ENCODE peak calls at places on chromosomes 12 and 14, in eight cellular contexts. One of them, this sample, is unnamed.

GRCh38 chr12:111858778-111859177 is 16.8 kb downstream of the MAPKAPK5 start:
- DNase-seq in psoas muscle: no peak
- DNase-seq in stomach: no peak
- DNase-seq in cardiac muscle cell: no peak
- DNase-seq in PC-3: no peak
- DNase-seq in fibroblast of villous mesenchyme: no peak
- DNase-seq in left ventricle myocardium inferior: no peak
- DNase-seq in endodermal cell: no peak
- DNase-seq in this sample: no peak

GRCh38 chr12:11576104-11576503 is 73.4 kb upstream of the ETV6 start:
- DNase-seq in fibroblast of villous mesenchyme: no peak
- DNase-seq in endodermal cell: no peak
- DNase-seq in stomach: no peak
- DNase-seq in PC-3: peak; percentile 51
- DNase-seq in psoas muscle: no peak
- DNase-seq in cardiac muscle cell: no peak
- DNase-seq in left ventricle myocardium inferior: no peak
- DNase-seq in this sample: peak; percentile 50

GRCh38 chr14:63030113-63030512 is 15.1 kb downstream of the KCNH5 start:
- DNase-seq in cardiac muscle cell: no peak
- DNase-seq in stomach: no peak
- DNase-seq in left ventricle myocardium inferior: no peak
- DNase-seq in fibroblast of villous mesenchyme: no peak
- DNase-seq in psoas muscle: no peak
- DNase-seq in endodermal cell: peak; percentile 54
- DNase-seq in PC-3: no peak
- DNase-seq in this sample: no peak

GRCh38 chr14:56874375-56874774 is 64.1 kb upstream of the OTX2 start:
- DNase-seq in stomach: peak; percentile 66
- DNase-seq in fibroblast of villous mesenchyme: no peak
- DNase-seq in left ventricle myocardium inferior: no peak
- DNase-seq in cardiac muscle cell: peak; percentile 48
- DNase-seq in PC-3: peak; percentile 70
- DNase-seq in endodermal cell: peak; percentile 89
- DNase-seq in psoas muscle: no peak
- DNase-seq in this sample: no peak

GRCh38 chr14:72603639-72604038 is 290.3 kb downstream of the DPF3 start:
- DNase-seq in left ventricle myocardium inferior: no peak
- DNase-seq in stomach: no peak
- DNase-seq in cardiac muscle cell: no peak
- DNase-seq in psoas muscle: no peak
- DNase-seq in endodermal cell: no peak
- DNase-seq in fibroblast of villous mesenchyme: peak; percentile 64
- DNase-seq in PC-3: no peak
- DNase-seq in this sample: no peak

GRCh38 chr14:35050652-35051051 is 4.6 kb downstream of the FAM177A1 start:
- DNase-seq in fibroblast of villous mesenchyme: peak; percentile 72
- DNase-seq in psoas muscle: no peak
- DNase-seq in PC-3: peak; percentile 75
- DNase-seq in endodermal cell: no peak
- DNase-seq in cardiac muscle cell: no peak
- DNase-seq in stomach: no peak
- DNase-seq in left ventricle myocardium inferior: no peak
- DNase-seq in this sample: peak; percentile 49

GRCh38 chr12:12999276-12999958 is 648 bp downstream of the HEBP1 start:
- DNase-seq in psoas muscle: no peak
- DNase-seq in fibroblast of villous mesenchyme: peak; percentile 40
- DNase-seq in endodermal cell: no peak
- DNase-seq in stomach: no peak
- DNase-seq in cardiac muscle cell: peak; percentile 44
- DNase-seq in PC-3: peak; percentile 3
- DNase-seq in left ventricle myocardium inferior: no peak
- DNase-seq in this sample: no peak

GRCh38 chr14:101113108-101113612 is 209.6 kb upstream of the RTL1 start:
- DNase-seq in fibroblast of villous mesenchyme: no peak
- DNase-seq in psoas muscle: peak; percentile 39
- DNase-seq in left ventricle myocardium inferior: no peak
- DNase-seq in endodermal cell: peak; percentile 26
- DNase-seq in cardiac muscle cell: no peak
- DNase-seq in PC-3: no peak
- DNase-seq in stomach: peak; percentile 22
- DNase-seq in this sample: no peak

GRCh38 chr12:15590180-15590826 is 198.9 kb downstream of the EPS8 start:
- DNase-seq in PC-3: peak; percentile 74
- DNase-seq in cardiac muscle cell: peak; percentile 68
- DNase-seq in left ventricle myocardium inferior: no peak
- DNase-seq in psoas muscle: peak; percentile 49
- DNase-seq in endodermal cell: peak; percentile 83
- DNase-seq in fibroblast of villous mesenchyme: peak; percentile 82
- DNase-seq in stomach: peak; percentile 53
- DNase-seq in this sample: peak; percentile 75

GRCh38 chr12:59036973-59037807 is 116.9 kb upstream of the LRIG3 start:
- DNase-seq in psoas muscle: no peak
- DNase-seq in left ventricle myocardium inferior: no peak
- DNase-seq in stomach: no peak
- DNase-seq in fibroblast of villous mesenchyme: peak; percentile 94
- DNase-seq in cardiac muscle cell: no peak
- DNase-seq in endodermal cell: no peak
- DNase-seq in PC-3: no peak
- DNase-seq in this sample: peak; percentile 85

GRCh38 chr14:60777856-60778578 is 43.5 kb downstream of the MNAT1 start:
- DNase-seq in endodermal cell: no peak
- DNase-seq in cardiac muscle cell: no peak
- DNase-seq in fibroblast of villous mesenchyme: peak; percentile 55
- DNase-seq in stomach: no peak
- DNase-seq in left ventricle myocardium inferior: no peak
- DNase-seq in psoas muscle: no peak
- DNase-seq in PC-3: peak; percentile 91
- DNase-seq in this sample: peak; percentile 90

GRCh38 chr12:38892976-38893375 is 12.4 kb downstream of the CPNE8 start:
- DNase-seq in left ventricle myocardium inferior: no peak
- DNase-seq in endodermal cell: no peak
- DNase-seq in fibroblast of villous mesenchyme: no peak
- DNase-seq in PC-3: no peak
- DNase-seq in cardiac muscle cell: no peak
- DNase-seq in psoas muscle: no peak
- DNase-seq in stomach: no peak
- DNase-seq in this sample: no peak

GRCh38 chr12:19194963-19195362 is 65.4 kb downstream of the PLEKHA5 start:
- DNase-seq in fibroblast of villous mesenchyme: no peak
- DNase-seq in left ventricle myocardium inferior: no peak
- DNase-seq in endodermal cell: no peak
- DNase-seq in stomach: no peak
- DNase-seq in psoas muscle: no peak
- DNase-seq in cardiac muscle cell: no peak
- DNase-seq in PC-3: no peak
- DNase-seq in this sample: no peak

GRCh38 chr12:7113389-7113871 is 4.4 kb upstream of the C1RL start:
- DNase-seq in stomach: no peak
- DNase-seq in PC-3: peak; percentile 33
- DNase-seq in fibroblast of villous mesenchyme: peak; percentile 53
- DNase-seq in cardiac muscle cell: peak; percentile 40
- DNase-seq in left ventricle myocardium inferior: no peak
- DNase-seq in endodermal cell: peak; percentile 71
- DNase-seq in psoas muscle: no peak
- DNase-seq in this sample: peak; percentile 39

GRCh38 chr12:49274396-49275069 is 9.7 kb downstream of the TUBA1C start:
- DNase-seq in psoas muscle: no peak
- DNase-seq in cardiac muscle cell: no peak
- DNase-seq in left ventricle myocardium inferior: peak; percentile 41
- DNase-seq in fibroblast of villous mesenchyme: no peak
- DNase-seq in endodermal cell: no peak
- DNase-seq in stomach: no peak
- DNase-seq in PC-3: peak; percentile 45
- DNase-seq in this sample: no peak

GRCh38 chr12:121388421-121388981 is 11.4 kb upstream of the RNF34 start:
- DNase-seq in fibroblast of villous mesenchyme: peak; percentile 51
- DNase-seq in psoas muscle: no peak
- DNase-seq in cardiac muscle cell: no peak
- DNase-seq in stomach: no peak
- DNase-seq in PC-3: peak; percentile 79
- DNase-seq in endodermal cell: no peak
- DNase-seq in left ventricle myocardium inferior: no peak
- DNase-seq in this sample: peak; percentile 55

GRCh38 chr12:122449317-122449716 is 26.8 kb upstream of the CLIP1 start:
- DNase-seq in psoas muscle: no peak
- DNase-seq in PC-3: peak; percentile 99
- DNase-seq in left ventricle myocardium inferior: no peak
- DNase-seq in cardiac muscle cell: no peak
- DNase-seq in fibroblast of villous mesenchyme: peak; percentile 94
- DNase-seq in endodermal cell: no peak
- DNase-seq in stomach: no peak
- DNase-seq in this sample: peak; percentile 62

GRCh38 chr14:54786816-54787215 is 115.8 kb downstream of the GCH1 start:
- DNase-seq in stomach: no peak
- DNase-seq in cardiac muscle cell: no peak
- DNase-seq in left ventricle myocardium inferior: peak; percentile 44
- DNase-seq in fibroblast of villous mesenchyme: no peak
- DNase-seq in psoas muscle: peak; percentile 72
- DNase-seq in endodermal cell: peak; percentile 24
- DNase-seq in PC-3: no peak
- DNase-seq in this sample: no peak

GRCh38 chr14:93301821-93302447 is 30.9 kb downstream of the BTBD7 start:
- DNase-seq in left ventricle myocardium inferior: no peak
- DNase-seq in PC-3: peak; percentile 55
- DNase-seq in endodermal cell: peak; percentile 65
- DNase-seq in cardiac muscle cell: peak; percentile 17
- DNase-seq in stomach: no peak
- DNase-seq in fibroblast of villous mesenchyme: no peak
- DNase-seq in psoas muscle: no peak
- DNase-seq in this sample: peak; percentile 26

GRCh38 chr14:77133718-77134338 is 7.8 kb downstream of the ZDHHC22 start:
- DNase-seq in left ventricle myocardium inferior: peak; percentile 40
- DNase-seq in endodermal cell: peak; percentile 98
- DNase-seq in stomach: no peak
- DNase-seq in psoas muscle: peak; percentile 64
- DNase-seq in PC-3: peak; percentile 63
- DNase-seq in cardiac muscle cell: peak; percentile 90
- DNase-seq in fibroblast of villous mesenchyme: peak; percentile 69
- DNase-seq in this sample: peak; percentile 60

GRCh38 chr14:21097616-21098133 is 780 bp downstream of the ZNF219 start:
- DNase-seq in psoas muscle: no peak
- DNase-seq in stomach: no peak
- DNase-seq in cardiac muscle cell: peak; percentile 62
- DNase-seq in PC-3: no peak
- DNase-seq in fibroblast of villous mesenchyme: no peak
- DNase-seq in left ventricle myocardium inferior: no peak
- DNase-seq in endodermal cell: peak; percentile 79
- DNase-seq in this sample: no peak

DNA sequence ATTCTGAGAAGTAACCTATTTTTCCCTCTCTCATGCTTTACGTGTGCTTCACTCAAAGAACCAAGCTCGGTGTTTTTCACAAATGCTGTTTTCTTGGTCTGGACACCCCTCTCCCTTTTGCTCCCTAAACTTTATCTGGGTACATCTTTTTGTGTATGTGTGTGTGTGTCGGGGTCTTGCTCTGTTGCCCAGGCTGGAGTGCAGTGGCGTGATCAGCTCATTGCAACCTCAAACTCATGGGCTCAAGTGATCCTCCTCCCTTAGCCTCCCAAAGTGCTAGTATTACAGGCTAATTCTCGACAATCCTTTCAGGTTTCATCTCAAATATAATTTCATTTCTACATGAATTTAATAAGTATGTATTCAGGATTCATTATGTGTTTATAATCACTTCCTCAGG is 83.2 kb downstream of the PEBP1 start:
- DNase-seq in PC-3: no peak
- DNase-seq in left ventricle myocardium inferior: no peak
- DNase-seq in endodermal cell: no peak
- DNase-seq in fibroblast of villous mesenchyme: no peak
- DNase-seq in psoas muscle: no peak
- DNase-seq in stomach: no peak
- DNase-seq in cardiac muscle cell: no peak
- DNase-seq in this sample: no peak
- TF ChIP-seq CTCF in PC-3: no peak
- TF ChIP-seq CTCF in left ventricle myocardium inferior: no peak
- TF ChIP-seq CTCF in endodermal cell: no peak
- TF ChIP-seq CTCF in fibroblast of villous mesenchyme: no peak
- TF ChIP-seq CTCF in psoas muscle: no peak
- TF ChIP-seq CTCF in stomach: no peak
- TF ChIP-seq CTCF in cardiac muscle cell: no peak
- TF ChIP-seq CTCF in this sample: no peak

GRCh38 chr14:105482486-105483110 is 4.1 kb upstream of the CRIP1 start:
- DNase-seq in left ventricle myocardium inferior: no peak
- DNase-seq in endodermal cell: no peak
- DNase-seq in fibroblast of villous mesenchyme: no peak
- DNase-seq in psoas muscle: no peak
- DNase-seq in cardiac muscle cell: no peak
- DNase-seq in stomach: no peak
- DNase-seq in PC-3: no peak
- DNase-seq in this sample: no peak
- H3K4me3 ChIP-seq in left ventricle myocardium inferior: peak overlapping the region; percentile 60
- H3K4me3 ChIP-seq in endodermal cell: no peak overlapping the region
- H3K4me3 ChIP-seq in fibroblast of villous mesenchyme: no peak overlapping the region
- H3K4me3 ChIP-seq in psoas muscle: no peak overlapping the region
- H3K4me3 ChIP-seq in cardiac muscle cell: no peak overlapping the region
- H3K4me3 ChIP-seq in stomach: no peak overlapping the region
- H3K4me3 ChIP-seq in PC-3: peak overlapping the region; percentile 45
- H3K4me3 ChIP-seq in this sample: no peak overlapping the region

GRCh38 chr12:20367731-20368652 is at the start of gene PDE3A:
- DNase-seq in PC-3: peak; percentile 42
- DNase-seq in psoas muscle: peak; percentile 72
- DNase-seq in stomach: no peak
- DNase-seq in cardiac muscle cell: peak; percentile 78
- DNase-seq in left ventricle myocardium inferior: peak; percentile 74
- DNase-seq in endodermal cell: peak; percentile 94
- DNase-seq in fibroblast of villous mesenchyme: peak; percentile 69
- DNase-seq in this sample: peak; percentile 91
- TF ChIP-seq CTCF in PC-3: no peak
- TF ChIP-seq CTCF in psoas muscle: no peak
- TF ChIP-seq CTCF in stomach: no peak
- TF ChIP-seq CTCF in cardiac muscle cell: peak; percentile 38
- TF ChIP-seq CTCF in left ventricle myocardium inferior: peak; percentile 50
- TF ChIP-seq CTCF in endodermal cell: peak; percentile 74
- TF ChIP-seq CTCF in fibroblast of villous mesenchyme: no peak
- TF ChIP-seq CTCF in this sample: peak; percentile 26

DNA sequence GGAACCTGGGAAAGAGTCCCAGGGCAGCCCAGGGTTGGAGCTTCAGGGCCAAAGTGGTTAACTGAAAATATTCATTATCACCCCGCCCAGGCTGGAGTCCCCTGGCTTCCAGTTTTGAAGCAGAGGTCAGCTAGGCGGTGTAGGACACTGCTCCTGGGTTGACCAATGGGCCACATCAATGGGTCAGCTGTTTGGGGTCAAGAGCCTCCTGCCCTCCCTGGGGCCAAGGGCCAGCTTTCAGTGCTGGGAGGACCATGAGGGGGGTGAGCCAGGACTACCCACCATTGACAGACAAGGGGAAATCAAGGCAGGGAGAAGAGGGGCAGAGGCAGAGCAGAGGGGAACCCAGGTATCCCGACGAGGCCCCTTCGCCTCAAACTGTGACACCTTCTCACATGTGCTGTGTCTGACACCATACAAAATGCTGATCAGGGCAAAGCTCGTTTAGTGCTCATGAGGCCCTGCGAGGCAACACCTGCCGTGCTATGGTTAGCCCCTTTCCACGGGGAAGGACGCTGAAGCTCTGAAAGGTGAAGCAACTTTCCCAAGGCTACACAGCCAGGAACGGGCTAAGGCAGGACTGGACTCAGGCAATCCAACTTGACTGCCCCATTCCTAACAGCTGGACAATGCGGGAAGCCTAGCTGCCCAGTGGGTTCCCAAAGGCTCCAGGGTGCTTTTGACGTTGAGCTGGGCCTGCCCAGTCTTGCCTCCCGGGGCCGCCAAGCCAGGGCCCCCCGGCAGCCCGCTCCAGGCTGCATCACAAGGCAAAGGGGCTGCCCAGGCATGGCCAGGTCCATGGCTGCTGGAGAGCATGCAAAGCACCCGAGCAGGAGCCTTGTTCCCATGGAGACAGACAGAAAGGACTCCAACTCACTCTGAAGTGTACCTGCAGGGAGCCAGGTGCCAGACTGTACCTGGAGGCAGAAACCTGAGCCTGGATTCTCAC is 2.0 kb downstream of the SYNE3 start:
- DNase-seq in left ventricle myocardium inferior: no peak
- DNase-seq in PC-3: no peak
- DNase-seq in psoas muscle: no peak
- DNase-seq in cardiac muscle cell: no peak
- DNase-seq in fibroblast of villous mesenchyme: no peak
- DNase-seq in endodermal cell: peak; percentile 88
- DNase-seq in stomach: no peak
- DNase-seq in this sample: no peak
- H3K4me3 ChIP-seq in left ventricle myocardium inferior: peak overlapping the region; percentile 91
- H3K4me3 ChIP-seq in PC-3: no peak overlapping the region
- H3K4me3 ChIP-seq in psoas muscle: peak overlapping the region; percentile 86
- H3K4me3 ChIP-seq in cardiac muscle cell: no peak overlapping the region
- H3K4me3 ChIP-seq in fibroblast of villous mesenchyme: no peak overlapping the region
- H3K4me3 ChIP-seq in endodermal cell: no peak overlapping the region
- H3K4me3 ChIP-seq in stomach: no peak overlapping the region
- H3K4me3 ChIP-seq in this sample: no peak overlapping the region

This sample was measured in astrocyte of the spinal cord.